ENCODE peak calls at places on chromosomes 4 and X, in five cellular contexts. F, O, H, P and L are unnamed samples.

GRCh38 chr4:2142630-2143427 is 83.7 kb downstream of the NAT8L start:
- DNase-seq in F (no peak), O (peak; percentile 25), H (no peak), P (no peak), L (no peak)

GRCh38 chr4:3767569-3768288 is 1.5 kb downstream of the ADRA2C start:
- DNase-seq in F (no peak), O (peak; percentile 4), H (no peak), P (no peak), L (no peak)

GRCh38 chrX:130485870-130486269 is 84.1 kb downstream of the RBMX2 start:
- DNase-seq in F (no peak), O (no peak), H (no peak), P (no peak), L (no peak)

GRCh38 chrX:110125435-110125834 is 122.5 kb downstream of the TMEM164 start:
- DNase-seq in F (no peak), O (peak; percentile 19), H (no peak), P (no peak), L (no peak)

GRCh38 chrX:96846841-96847240 is 36.9 kb upstream of the RPA4 start:
- DNase-seq in F (no peak), O (no peak), H (no peak), P (no peak), L (no peak)

GRCh38 chr4:101284546-101284945 is 62.8 kb downstream of the PPP3CA start:
- DNase-seq in F (no peak), O (peak; percentile 20), H (peak; percentile 57), P (no peak), L (no peak)

GRCh38 chr4:113881256-113881655 is 98.2 kb downstream of the ARSJ start:
- DNase-seq in F (no peak), O (peak; percentile 54), H (no peak), P (no peak), L (no peak)

GRCh38 chrX:10217218-10217617 is 60.4 kb downstream of the CLCN4 start:
- DNase-seq in F (no peak), O (no peak), H (no peak), P (no peak), L (no peak)

GRCh38 chrX:123835661-123836371 is 24.0 kb upstream of the XIAP start:
- DNase-seq in F (peak; percentile 4), O (peak; percentile 62), H (no peak), P (peak; percentile 79), L (no peak)

GRCh38 chrX:70444326-70445196 is at the start of gene DLG3:
- DNase-seq in F (peak; percentile 24), O (peak; percentile 50), H (no peak), P (peak; percentile 39), L (no peak)

GRCh38 chr4:147175460-147176025 is 229.9 kb upstream of the TTC29 start:
- DNase-seq in F (no peak), O (no peak), H (no peak), P (no peak), L (no peak)